ENCODE peak calls at places on chromosome 16, in four cellular contexts. One of them, this sample, is unnamed.

GRCh38 chr16:29686740-29687327 is 7.9 kb downstream of the QPRT start:
- DNase-seq in activated CD4-positive, alpha-beta memory T cell treated with anti-CD3 and anti-CD28 coated beads, Interleukin-2, amount 10 ng/mL, durations not matched to agents 7 days and 5 days: no peak
- DNase-seq in AG04450: no peak
- DNase-seq in aorta: no peak
- DNase-seq in this sample: no peak

GRCh38 chr16:77868478-77868877 is 80.1 kb downstream of the VAT1L start:
- DNase-seq in activated CD4-positive, alpha-beta memory T cell treated with anti-CD3 and anti-CD28 coated beads, Interleukin-2, amount 10 ng/mL, durations not matched to agents 7 days and 5 days: peak
- DNase-seq in aorta: no peak
- DNase-seq in AG04450: no peak
- DNase-seq in this sample: peak

GRCh38 chr16:3980311-3981111 is 100.0 kb upstream of the CREBBP start:
- DNase-seq in AG04450: no peak
- DNase-seq in aorta: no peak
- DNase-seq in activated CD4-positive, alpha-beta memory T cell treated with anti-CD3 and anti-CD28 coated beads, Interleukin-2, amount 10 ng/mL, durations not matched to agents 7 days and 5 days: no peak
- DNase-seq in this sample: no peak

GRCh38 chr16:720507-720989 is 398 bp upstream of the ANTKMT start:
- DNase-seq in aorta: no peak
- DNase-seq in AG04450: no peak
- DNase-seq in activated CD4-positive, alpha-beta memory T cell treated with anti-CD3 and anti-CD28 coated beads, Interleukin-2, amount 10 ng/mL, durations not matched to agents 7 days and 5 days: no peak
- DNase-seq in this sample: peak

GRCh38 chr16:57785924-57786323 is 16.4 kb downstream of the KIFC3 start:
- DNase-seq in aorta: no peak
- DNase-seq in activated CD4-positive, alpha-beta memory T cell treated with anti-CD3 and anti-CD28 coated beads, Interleukin-2, amount 10 ng/mL, durations not matched to agents 7 days and 5 days: no peak
- DNase-seq in AG04450: no peak
- DNase-seq in this sample: no peak

GRCh38 chr16:88084881-88085280 is 133.6 kb downstream of the BANP start:
- DNase-seq in AG04450: no peak
- DNase-seq in activated CD4-positive, alpha-beta memory T cell treated with anti-CD3 and anti-CD28 coated beads, Interleukin-2, amount 10 ng/mL, durations not matched to agents 7 days and 5 days: no peak
- DNase-seq in aorta: no peak
- DNase-seq in this sample: no peak

GRCh38 chr16:189604-190186 is 9.4 kb downstream of the HBQ1 start:
- DNase-seq in aorta: no peak
- DNase-seq in AG04450: no peak
- DNase-seq in activated CD4-positive, alpha-beta memory T cell treated with anti-CD3 and anti-CD28 coated beads, Interleukin-2, amount 10 ng/mL, durations not matched to agents 7 days and 5 days: no peak
- DNase-seq in this sample: no peak

GRCh38 chr16:69035375-69035774 is 70.1 kb upstream of the HAS3 start:
- DNase-seq in aorta: no peak
- DNase-seq in activated CD4-positive, alpha-beta memory T cell treated with anti-CD3 and anti-CD28 coated beads, Interleukin-2, amount 10 ng/mL, durations not matched to agents 7 days and 5 days: no peak
- DNase-seq in AG04450: no peak
- DNase-seq in this sample: no peak

GRCh38 chr16:27414803-27415431 is 12.9 kb downstream of the IL21R start:
- DNase-seq in activated CD4-positive, alpha-beta memory T cell treated with anti-CD3 and anti-CD28 coated beads, Interleukin-2, amount 10 ng/mL, durations not matched to agents 7 days and 5 days: no peak
- DNase-seq in aorta: no peak
- DNase-seq in AG04450: no peak
- DNase-seq in this sample: no peak

GRCh38 chr16:55588799-55589198 is 22.3 kb downstream of the CAPNS2 start:
- DNase-seq in activated CD4-positive, alpha-beta memory T cell treated with anti-CD3 and anti-CD28 coated beads, Interleukin-2, amount 10 ng/mL, durations not matched to agents 7 days and 5 days: no peak
- DNase-seq in aorta: no peak
- DNase-seq in AG04450: no peak
- DNase-seq in this sample: no peak

This sample was measured in activated CD8-positive, alpha-beta T cell treated with anti-CD3 and anti-CD28 coated beads, Interleukin-2, amount 10 ng/mL, durations not matched to agents 7 days and 5 days.